ENCODE peak calls at places on chromosomes 7 and 10, in nine cellular contexts. D is iPS DF 6.9; J is tibial nerve; Q is RWPE1; U is AG08396; Z is activated T-helper 1 cell treated with anti-CD3 and anti-CD28 coated beads, Interleukin-2, amount 50 U/mL, for 16 hours; R is cardiac muscle cell; P is HFF-Myc; F is HFFc6. L is an unnamed sample.

GRCh38 chr7:154892459-154892858 is 110.5 kb downstream of the PAXIP1 start:
- DNase-seq in P (no peak), Q (no peak), J (no peak), F (no peak), R (no peak), D (no peak), Z (no peak), U (no peak), L (no peak)

GRCh38 chr7:80785961-80786360 is 132.9 kb downstream of the SEMA3C start:
- DNase-seq in R (no peak), Q (no peak), J (no peak), P (no peak), D (no peak), F (no peak), Z (no peak), U (no peak), L (no peak)

GRCh38 chr10:131897297-131897899 is 3.4 kb upstream of the PPP2R2D start:
- DNase-seq in Q (no peak), J (no peak), Z (no peak), P (no peak), D (no peak), R (peak), F (no peak), U (no peak), L (no peak)

GRCh38 chr7:2924866-2925840 is 81.0 kb upstream of the GNA12 start:
- DNase-seq in F (no peak), Z (no peak), U (no peak), D (no peak), J (no peak), P (no peak), R (peak), Q (no peak), L (no peak)

GRCh38 chr7:104979167-104979841 is 34.7 kb upstream of the KMT2E start:
- DNase-seq in Q (no peak), F (peak), D (peak), U (peak), R (peak), J (no peak), P (no peak), Z (no peak), L (no peak)

GRCh38 chr10:930415-931325 is 835 bp downstream of the LARP4B start:
- DNase-seq in F (peak), D (no peak), R (peak), P (no peak), Q (peak), Z (no peak), J (no peak), U (peak), L (peak)

GRCh38 chr10:97109562-97109961 is 76.2 kb downstream of the SLIT1 start:
- DNase-seq in D (no peak), Z (no peak), P (no peak), J (no peak), U (no peak), R (no peak), F (no peak), Q (no peak), L (no peak)

GRCh38 chr10:72342911-72343310 is 11.8 kb downstream of the DNAJB12 start:
- DNase-seq in J (no peak), R (no peak), Q (no peak), D (no peak), P (no peak), U (no peak), Z (no peak), F (no peak), L (no peak)

GRCh38 chr10:76433161-76434005 is 1002.0 kb downstream of the LRMDA start:
- DNase-seq in R (no peak), Q (no peak), P (no peak), U (no peak), J (no peak), F (no peak), D (no peak), Z (no peak), L (no peak)

GRCh38 chr7:87206361-87206760 is 13.2 kb downstream of the TMEM243 start:
- DNase-seq in R (no peak), D (no peak), F (peak), Q (no peak), U (no peak), Z (no peak), P (no peak), J (no peak), L (no peak)

GRCh38 chr7:78260826-78261225 is 462.3 kb downstream of the PHTF2 start:
- DNase-seq in P (no peak), F (peak), R (no peak), D (no peak), J (no peak), U (no peak), Z (no peak), Q (no peak), L (no peak)

GRCh38 chr10:86753638-86754434 is 2.6 kb upstream of the BMPR1A start:
- DNase-seq in D (no peak), Q (peak), U (no peak), R (no peak), J (no peak), F (no peak), P (no peak), Z (no peak), L (no peak)

GRCh38 chr10:58044072-58044471 is 223.6 kb downstream of the IPMK start:
- DNase-seq in J (no peak), D (no peak), R (peak), U (peak), Z (no peak), P (peak), F (peak), Q (no peak), L (no peak)

GRCh38 chr10:114492351-114493037 is 88.2 kb upstream of the AFAP1L2 start:
- DNase-seq in U (no peak), J (no peak), P (no peak), D (no peak), F (no peak), R (peak), Q (peak), Z (no peak), L (no peak)

GRCh38 chr10:120989279-120989678 is 138.1 kb downstream of the WDR11 start:
- DNase-seq in U (no peak), Q (no peak), Z (no peak), J (no peak), D (no peak), F (no peak), R (no peak), P (no peak), L (no peak)

GRCh38 chr10:59709472-59710125 is at the start of gene SLC16A9:
- DNase-seq in R (peak), Z (no peak), D (no peak), J (no peak), U (peak), Q (peak), P (peak), F (no peak), L (peak)

GRCh38 chr10:113666682-113667252 is 2.9 kb upstream of the NRAP start:
- DNase-seq in R (peak), F (peak), Q (no peak), J (no peak), Z (no peak), P (no peak), D (no peak), U (no peak), L (no peak)

GRCh38 chr10:97020452-97021400 is 165.0 kb downstream of the SLIT1 start:
- DNase-seq in F (no peak), J (no peak), R (no peak), Q (no peak), Z (no peak), U (no peak), P (no peak), D (no peak), L (no peak)

GRCh38 chr10:87619705-87620104 is 40.0 kb upstream of the PAPSS2 start:
- DNase-seq in U (peak), R (no peak), Z (no peak), P (no peak), D (no peak), J (no peak), F (peak), Q (no peak), L (no peak)

GRCh38 chr7:30032310-30033125 is 4.3 kb downstream of the PLEKHA8 start:
- DNase-seq in F (peak), U (peak), D (no peak), J (no peak), Z (no peak), P (peak), R (peak), Q (no peak), L (no peak)

GRCh38 chr7:134048166-134048565 is 79.0 kb upstream of the LRGUK start:
- DNase-seq in D (no peak), R (no peak), U (no peak), P (no peak), Q (no peak), Z (no peak), F (no peak), J (no peak), L (no peak)

GRCh38 chr10:122459586-122460273 is 1.6 kb upstream of the HTRA1 start:
- DNase-seq in J (no peak), F (no peak), P (no peak), U (no peak), Q (no peak), R (peak), Z (no peak), D (no peak), L (no peak)

GRCh38 chr10:79027147-79028055 is 41.4 kb upstream of the ZMIZ1 start:
- DNase-seq in P (no peak), U (no peak), Z (no peak), Q (no peak), D (no peak), R (no peak), F (no peak), J (no peak), L (no peak)

GRCh38 chr7:12905671-12906070 is 218.2 kb downstream of the ARL4A start:
- DNase-seq in F (no peak), P (no peak), R (no peak), Z (no peak), Q (no peak), J (no peak), U (no peak), D (no peak), L (no peak)

GRCh38 chr7:148105853-148106252 is 484.7 kb upstream of the C7orf33 start:
- DNase-seq in R (no peak), F (no peak), U (no peak), Z (no peak), J (no peak), Q (no peak), P (no peak), D (no peak), L (no peak)

GRCh38 chr10:66827353-66827752 is 98.5 kb upstream of the LRRTM3 start:
- DNase-seq in R (peak), Z (no peak), D (no peak), U (peak), F (peak), Q (peak), P (peak), J (no peak), L (no peak)

GRCh38 chr10:99709480-99710229 is 22.3 kb downstream of the COX15 start:
- DNase-seq in Q (no peak), D (peak), U (peak), Z (no peak), F (peak), P (no peak), R (no peak), J (no peak), L (no peak)

GRCh38 chr7:96320437-96320836 is 1.5 kb downstream of the SLC25A13 start:
- DNase-seq in R (no peak), Z (no peak), J (no peak), P (no peak), Q (no peak), U (no peak), F (no peak), D (no peak), L (no peak)

GRCh38 chr7:30752484-30752883 is 549 bp downstream of the INMT start:
- DNase-seq in F (no peak), Q (no peak), P (no peak), R (no peak), Z (no peak), D (no peak), U (no peak), J (no peak), L (no peak)

GRCh38 chr7:109873296-109873695 is 1217.6 kb upstream of the LRRN3 start:
- DNase-seq in P (no peak), Z (no peak), Q (no peak), R (no peak), D (no peak), J (no peak), F (no peak), U (no peak), L (peak)

GRCh38 chr7:108311446-108312168 is 144.6 kb downstream of the NRCAM start:
- DNase-seq in D (no peak), U (no peak), R (peak), F (no peak), Q (peak), Z (no peak), J (no peak), P (no peak), L (no peak)

GRCh38 chr7:102182016-102182415 is 104.7 kb upstream of the SH2B2 start:
- DNase-seq in Q (no peak), F (no peak), P (no peak), R (no peak), Z (no peak), U (no peak), J (no peak), D (no peak), L (no peak)

GRCh38 chr10:70478191-70479160 is at the start of gene PALD1:
- DNase-seq in F (no peak), Z (no peak), R (peak), Q (peak), U (peak), J (peak), P (peak), D (no peak), L (no peak)